ENCODE peak calls at places on chromosomes 6 and 20, in seven cellular contexts. O is cardiac muscle cell; F is CD4-positive, alpha-beta T cell; P is breast epithelium; T is tibial nerve; D is AG04450; I is neuronal stem cell. J is an unnamed sample.

GRCh38 chr6:92201618-92202017 is 1217.7 kb downstream of the EPHA7 start:
- DNase-seq in F (no peak), I (no peak), O (no peak), D (no peak), T (no peak), P (no peak), J (no peak)

GRCh38 chr6:43878823-43879495 is 108.9 kb downstream of the VEGFA start:
- DNase-seq in O (no peak), I (peak), D (no peak), T (no peak), P (peak), F (no peak), J (peak)

GRCh38 chr20:57633945-57634491 is 13.8 kb upstream of the ZBP1 start:
- DNase-seq in P (no peak), F (no peak), T (no peak), I (no peak), D (no peak), O (no peak), J (no peak)

GRCh38 chr6:27133281-27134227 is 113.9 kb upstream of the PRSS16 start:
- DNase-seq in P (peak), O (peak), I (no peak), F (peak), D (no peak), T (no peak), J (peak)

GRCh38 chr20:39775110-39775509 is 813.0 kb downstream of the DHX35 start:
- DNase-seq in T (peak), F (no peak), P (peak), D (no peak), I (no peak), O (no peak), J (no peak)

GRCh38 chr6:156771047-156771446 is 6.1 kb upstream of the ARID1B start:
- DNase-seq in T (no peak), D (no peak), O (no peak), F (no peak), I (no peak), P (no peak), J (no peak)

GRCh38 chr6:106360989-106361430 is 493 bp downstream of the CRYBG1 start:
- DNase-seq in T (no peak), I (peak), F (peak), O (peak), D (no peak), P (peak), J (no peak)

GRCh38 chr6:16635810-16636602 is 125.3 kb downstream of the ATXN1 start:
- DNase-seq in O (no peak), P (no peak), T (no peak), F (no peak), D (no peak), I (no peak), J (no peak)

GRCh38 chr20:63056236-63057132 is 49.7 kb upstream of the BHLHE23 start:
- DNase-seq in F (no peak), O (peak), D (no peak), I (peak), T (no peak), P (no peak), J (no peak)

GRCh38 chr6:139249387-139249786 is 42.4 kb downstream of the TXLNB start:
- DNase-seq in F (no peak), D (no peak), O (no peak), T (no peak), I (no peak), P (no peak), J (no peak)

GRCh38 chr6:133062077-133062476 is 179.1 kb upstream of the EYA4 start:
- DNase-seq in T (no peak), F (no peak), I (no peak), O (no peak), D (peak), P (no peak), J (no peak)

GRCh38 chr6:154732538-154732823 is 735 bp upstream of the SCAF8 start:
- DNase-seq in I (no peak), P (no peak), F (no peak), D (no peak), T (no peak), O (no peak), J (no peak)

GRCh38 chr6:16559091-16559490 is 202.2 kb downstream of the ATXN1 start:
- DNase-seq in D (no peak), F (no peak), T (no peak), P (no peak), I (no peak), O (no peak), J (no peak)

GRCh38 chr6:45920819-45921511 is 94.7 kb downstream of the CLIC5 start:
- DNase-seq in F (no peak), I (no peak), O (no peak), P (no peak), D (no peak), T (no peak), J (no peak)

GRCh38 chr20:1664911-1665310 is 7.3 kb upstream of the SIRPG start:
- DNase-seq in P (no peak), I (no peak), O (no peak), F (peak), D (no peak), T (no peak), J (no peak)

GRCh38 chr20:41004561-41005360 is 23.9 kb upstream of the TOP1 start:
- DNase-seq in P (no peak), F (no peak), I (no peak), O (no peak), D (no peak), T (no peak), J (no peak)

GRCh38 chr6:116330511-116330910 is 40.2 kb upstream of the DSE start:
- DNase-seq in T (no peak), O (no peak), D (no peak), I (no peak), F (no peak), P (no peak), J (no peak)

GRCh38 chr20:51014797-51015722 is 7.8 kb downstream of the KCNG1 start:
- DNase-seq in P (no peak), F (no peak), O (peak), T (no peak), D (no peak), I (peak), J (no peak)

GRCh38 chr20:17762243-17762872 is 62.6 kb downstream of the BANF2 start:
- DNase-seq in P (peak), D (no peak), I (no peak), F (no peak), T (no peak), O (no peak), J (no peak)

GRCh38 chr6:39882567-39882953 is 51.7 kb downstream of the MOCS1 start:
- DNase-seq in I (no peak), O (no peak), D (peak), P (no peak), T (peak), F (no peak), J (no peak)

GRCh38 chr20:10982692-10983091 is 308.9 kb upstream of the JAG1 start:
- DNase-seq in D (peak), O (peak), I (no peak), F (no peak), P (no peak), T (peak), J (no peak)

GRCh38 chr20:44884907-44885391 is 556 bp upstream of the YWHAB start:
- DNase-seq in D (no peak), T (no peak), O (no peak), P (no peak), F (no peak), I (no peak), J (no peak)

GRCh38 chr6:128655978-128656498 is 135.6 kb upstream of the PTPRK start:
- DNase-seq in T (no peak), P (no peak), D (peak), I (no peak), O (no peak), F (no peak), J (no peak)

GRCh38 chr6:16948376-16948775 is 153.5 kb upstream of the STMND1 start:
- DNase-seq in O (no peak), P (no peak), I (no peak), F (no peak), T (no peak), D (peak), J (no peak)

GRCh38 chr20:1810926-1811620 is 84.1 kb upstream of the SIRPA start:
- DNase-seq in T (no peak), F (no peak), P (peak), O (no peak), I (no peak), D (no peak), J (peak)

GRCh38 chr6:101396552-101397173 is 3.2 kb downstream of the GRIK2 start:
- DNase-seq in D (no peak), P (no peak), T (no peak), F (no peak), O (peak), I (peak), J (no peak)

GRCh38 chr20:17650301-17650761 is 31.7 kb downstream of the RRBP1 start:
- DNase-seq in P (no peak), O (no peak), I (no peak), T (no peak), F (no peak), D (no peak), J (no peak)

GRCh38 chr6:84847349-84848160 is 83.2 kb upstream of the TBX18 start:
- DNase-seq in I (no peak), T (no peak), D (no peak), P (no peak), F (no peak), O (no peak), J (no peak)

GRCh38 chr6:156970595-156971112 is 193.5 kb downstream of the ARID1B start:
- DNase-seq in D (no peak), T (no peak), I (no peak), O (no peak), F (no peak), P (no peak), J (no peak)

GRCh38 chr20:34982270-34983088 is 26.8 kb downstream of the MYH7B start:
- DNase-seq in P (no peak), I (no peak), O (no peak), F (no peak), D (no peak), T (no peak), J (no peak)

GRCh38 chr6:120405947-120406346 is 928.3 kb downstream of the TBC1D32 start:
- DNase-seq in T (no peak), O (peak), F (no peak), I (no peak), D (no peak), P (no peak), J (no peak)

GRCh38 chr6:95511404-95511803 is 65.9 kb upstream of the MANEA start:
- DNase-seq in P (no peak), F (no peak), O (no peak), D (no peak), I (no peak), T (no peak), J (no peak)

GRCh38 chr20:52001999-52002666 is 189.4 kb downstream of the ZFP64 start:
- DNase-seq in F (no peak), O (no peak), D (no peak), T (no peak), P (no peak), I (no peak), J (no peak)

GRCh38 chr6:121093928-121094327 is 240.4 kb downstream of the TBC1D32 start:
- DNase-seq in I (no peak), T (no peak), D (peak), O (no peak), P (no peak), F (no peak), J (no peak)

GRCh38 chr20:37697314-37697713 is 3.5 kb downstream of the CTNNBL1 start:
- DNase-seq in O (no peak), T (no peak), F (no peak), P (no peak), I (no peak), D (no peak), J (no peak)

GRCh38 chr6:32153252-32153834 is 598 bp upstream of the PPT2 start:
- DNase-seq in F (no peak), D (no peak), P (no peak), T (no peak), I (no peak), O (peak), J (no peak)

GRCh38 chr6:108132863-108133262 is 33.0 kb upstream of the NR2E1 start:
- DNase-seq in D (no peak), P (no peak), I (no peak), F (no peak), O (no peak), T (no peak), J (no peak)

GRCh38 chr6:108133594-108134179 is 32.1 kb upstream of the NR2E1 start:
- DNase-seq in P (peak), I (peak), T (no peak), F (no peak), O (peak), D (peak), J (no peak)

GRCh38 chr6:108134213-108134973 is 31.4 kb upstream of the NR2E1 start:
- DNase-seq in P (no peak), T (no peak), D (no peak), F (no peak), I (peak), O (no peak), J (no peak)
- H3K27ac ChIP-seq in P (peak), T (no peak), D (no peak), F (no peak), I (peak), O (no peak), J (peak)

GRCh38 chr20:23080521-23080920 is 5.6 kb downstream of the CD93 start:
- DNase-seq in F (no peak), I (no peak), O (no peak), T (no peak), P (no peak), D (no peak), J (no peak)

GRCh38 chr20:23083553-23084220 is 2.4 kb downstream of the CD93 start:
- DNase-seq in O (no peak), I (no peak), D (no peak), T (no peak), P (no peak), F (no peak), J (no peak)

GRCh38 chr20:23082846-23083552 is 3.1 kb downstream of the CD93 start:
- DNase-seq in F (no peak), D (no peak), I (no peak), O (peak), T (no peak), P (no peak), J (no peak)

GRCh38 chr20:23079926-23080325 is 6.2 kb downstream of the CD93 start:
- DNase-seq in O (no peak), F (no peak), D (no peak), P (no peak), I (no peak), T (no peak), J (no peak)

DNA sequence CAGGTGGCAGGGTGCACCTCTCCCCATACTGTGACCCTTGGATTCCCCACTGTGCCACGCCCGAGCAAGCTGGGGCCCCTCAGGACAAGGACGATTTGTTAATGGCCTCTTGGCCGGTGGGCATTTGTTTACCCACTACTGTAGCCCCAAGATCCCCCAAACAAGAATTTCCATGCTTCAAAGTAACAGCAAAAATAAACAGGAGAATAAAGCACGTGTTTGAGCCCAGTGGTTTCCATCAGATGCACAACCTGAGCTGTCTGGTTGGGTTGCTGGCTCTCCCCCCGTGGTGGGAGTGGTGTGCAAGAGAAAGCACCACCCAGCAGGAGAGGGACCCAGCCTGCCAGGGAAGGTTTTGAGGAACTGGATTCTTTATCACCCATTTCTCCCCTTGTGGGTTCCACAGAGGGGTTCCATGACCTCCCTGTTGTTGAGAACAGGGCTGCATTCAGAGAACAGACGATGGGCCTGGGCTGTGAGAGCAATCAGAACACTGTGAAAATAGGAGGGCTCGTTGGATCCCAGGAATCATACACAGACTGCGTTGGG is 4.8 kb downstream of the CD93 start:
- DNase-seq in D (no peak), I (no peak), F (no peak), P (no peak), O (no peak), T (no peak), J (no peak)
- H3K27ac ChIP-seq in D (no peak), I (no peak), F (no peak), P (no peak), O (no peak), T (peak), J (no peak)

DNA sequence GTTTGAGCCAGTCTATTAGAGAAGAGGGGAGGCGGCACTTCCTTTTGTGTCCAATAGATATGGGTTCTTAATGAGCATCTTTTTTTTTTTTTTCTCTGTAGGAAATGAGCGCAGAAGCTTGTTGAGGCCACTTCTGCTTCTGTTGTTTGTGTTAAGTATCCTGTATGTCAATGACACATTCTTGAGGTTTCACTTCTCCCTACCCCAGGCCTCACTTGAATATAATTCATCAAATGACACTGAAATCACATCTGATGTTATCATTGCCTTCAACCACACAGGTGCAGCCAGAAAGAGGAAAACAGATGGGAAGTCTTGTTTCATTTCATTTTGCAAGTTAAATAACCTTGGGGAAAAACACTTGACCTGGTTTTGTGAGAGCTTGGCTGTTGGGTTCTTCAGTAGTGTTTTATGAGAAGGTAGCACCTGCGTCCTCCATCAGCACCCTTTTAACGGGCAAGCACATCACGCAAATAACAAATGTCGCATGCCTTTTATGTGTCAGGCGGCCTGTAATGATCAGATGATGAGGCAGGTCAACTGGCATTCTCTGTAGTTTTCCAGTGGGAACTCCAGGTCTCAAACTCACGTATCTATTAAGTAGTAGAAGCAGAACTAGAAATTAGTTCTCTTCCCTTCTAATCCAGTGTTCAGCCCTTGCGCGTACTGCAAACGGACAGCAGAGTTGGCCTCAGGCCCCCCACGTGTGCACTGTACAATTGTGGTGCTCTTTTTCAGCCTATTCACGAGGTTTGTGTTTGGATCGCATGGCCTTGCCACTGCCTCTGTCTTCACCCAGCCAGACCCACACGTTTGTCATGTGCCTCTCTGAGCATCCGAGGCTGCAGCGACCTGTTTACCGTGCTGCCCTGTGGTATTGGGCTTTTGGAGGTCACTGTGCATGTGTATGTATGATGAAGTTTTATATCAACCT is 23.5 kb downstream of the PLEKHG1 start:
- DNase-seq in P (no peak), T (no peak), O (no peak), I (no peak), D (no peak), F (no peak), J (no peak)
- H3K27ac ChIP-seq in P (no peak), T (no peak), O (no peak), I (no peak), D (no peak), F (no peak), J (no peak)

GRCh38 chr6:54053893-54054391 is 57.3 kb upstream of the MLIP start:
- DNase-seq in O (peak), P (no peak), D (peak), I (no peak), F (no peak), T (no peak), J (no peak)
- H3K27ac ChIP-seq in O (peak), P (no peak), D (no peak), I (no peak), F (no peak), T (peak), J (peak)

GRCh38 chr6:163947276-163947675 is 532.8 kb downstream of the QKI start:
- DNase-seq in I (no peak), P (no peak), T (no peak), F (no peak), O (no peak), D (no peak), J (no peak)

GRCh38 chr6:163944897-163945296 is 530.4 kb downstream of the QKI start:
- DNase-seq in T (no peak), P (no peak), F (no peak), I (no peak), D (no peak), O (no peak), J (no peak)

GRCh38 chr6:163943647-163944395 is 529.3 kb downstream of the QKI start:
- DNase-seq in T (no peak), O (peak), P (no peak), D (no peak), I (peak), F (no peak), J (peak)

GRCh38 chr6:163946437-163946836 is 531.9 kb downstream of the QKI start:
- DNase-seq in F (no peak), D (no peak), I (no peak), P (no peak), T (no peak), O (no peak), J (no peak)

DNA sequence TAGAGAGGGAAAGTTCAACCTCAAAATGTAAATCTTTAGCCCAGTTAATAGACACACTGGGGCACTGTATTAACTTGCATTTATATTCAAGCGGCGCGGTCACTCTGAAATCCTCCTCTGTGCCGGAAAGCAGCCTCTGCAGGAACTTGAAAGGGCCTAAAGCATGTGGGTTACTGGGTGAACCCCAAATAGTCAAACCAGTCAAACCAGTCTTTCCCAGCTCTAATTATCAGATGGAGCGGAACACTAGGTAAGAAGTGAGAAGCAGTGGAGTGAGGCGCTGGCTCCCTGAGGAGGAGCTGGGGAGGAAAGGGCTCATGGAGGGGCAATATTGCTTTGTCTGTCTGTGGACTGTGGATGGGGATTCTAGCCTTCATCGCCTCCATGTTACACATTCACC is 531.3 kb downstream of the QKI start:
- DNase-seq in O (no peak), P (peak), T (no peak), I (no peak), F (no peak), D (no peak), J (peak)
- H3K27ac ChIP-seq in O (no peak), P (no peak), T (peak), I (no peak), F (no peak), D (no peak), J (peak)

GRCh38 chr6:2947424-2947823 is 23.9 kb downstream of the SERPINB6 start:
- DNase-seq in I (no peak), P (no peak), T (no peak), D (no peak), O (no peak), F (no peak), J (no peak)

GRCh38 chr6:2949536-2950083 is 21.8 kb downstream of the SERPINB6 start:
- DNase-seq in P (no peak), T (no peak), O (no peak), D (no peak), I (no peak), F (no peak), J (no peak)

GRCh38 chr6:2950713-2951112 is 20.7 kb downstream of the SERPINB6 start:
- DNase-seq in I (no peak), P (no peak), T (no peak), D (no peak), F (no peak), O (no peak), J (no peak)

GRCh38 chr6:2948228-2949025 is 22.9 kb downstream of the SERPINB6 start:
- DNase-seq in T (no peak), F (no peak), P (no peak), D (no peak), O (no peak), I (no peak), J (no peak)

GRCh38 chr6:2949121-2949520 is 22.2 kb downstream of the SERPINB6 start:
- DNase-seq in I (no peak), D (no peak), O (no peak), F (no peak), T (no peak), P (no peak), J (no peak)
- H3K27ac ChIP-seq in I (no peak), D (no peak), O (peak), F (no peak), T (no peak), P (no peak), J (no peak)